ENCODE peak calls at places on chromosomes 13 and 19, in eight cellular contexts. M is heart left ventricle, W is body of pancreas, B is HepG2, Y is gastrocnemius medialis, F is HCT116, O is right lobe of liver, I is K562. U is an unnamed sample. For H3K27me3, the result is how much of the 10 kb centered on the place peaks cover.

GRCh38 chr13:43388282-43389034 is 365.1 kb downstream of the DNAJC15 start:
- ATAC-seq in M (no peak), W (peak), B (no peak), Y (peak), F (peak), O (peak), I (no peak), U (no peak)

GRCh38 chr13:24115671-24116070 is 44.8 kb upstream of the SPATA13 start:
- ATAC-seq in M (no peak), W (no peak), B (no peak), Y (no peak), F (no peak), O (no peak), I (no peak), U (no peak)

GRCh38 chr19:9966024-9966423 is 29.7 kb upstream of the OLFM2 start:
- ATAC-seq in M (no peak), W (no peak), B (no peak), Y (no peak), F (no peak), O (no peak), I (no peak), U (no peak)

GRCh38 chr19:19540707-19541515 is 2.8 kb downstream of the CILP2 start:
- ATAC-seq in M (no peak), W (peak), B (peak), Y (no peak), F (peak), O (peak), I (peak), U (no peak)

GRCh38 chr13:57311009-57311586 is 144.1 kb downstream of the PRR20E start:
- ATAC-seq in M (no peak), W (no peak), B (no peak), Y (no peak), F (no peak), O (no peak), I (no peak), U (no peak)

GRCh38 chr13:40383132-40383531 is 283.3 kb downstream of the FOXO1 start:
- ATAC-seq in M (no peak), W (no peak), B (peak), Y (no peak), F (no peak), O (no peak), I (no peak), U (no peak)

GRCh38 chr19:13834308-13834790 is 39.1 kb downstream of the ZSWIM4 start:
- ATAC-seq in M (no peak), W (no peak), B (no peak), Y (no peak), F (peak), O (no peak), I (no peak), U (no peak)

GRCh38 chr13:61466280-61466679 is 50.6 kb upstream of the PCDH20 start:
- ATAC-seq in M (no peak), W (no peak), B (peak), Y (no peak), F (no peak), O (peak), I (no peak), U (no peak)

GRCh38 chr13:41597348-41598041 is 140.1 kb downstream of the RGCC start:
- ATAC-seq in M (no peak), W (no peak), B (no peak), Y (no peak), F (no peak), O (no peak), I (no peak), U (no peak)

GRCh38 chr13:32471187-32471922 is 43.4 kb upstream of the N4BP2L1 start:
- ATAC-seq in M (peak), W (no peak), B (no peak), Y (peak), F (no peak), O (no peak), I (peak), U (no peak)

GRCh38 chr13:94387047-94387446 is 92.4 kb downstream of the DCT start:
- ATAC-seq in M (no peak), W (no peak), B (no peak), Y (no peak), F (no peak), O (no peak), I (no peak), U (no peak)

GRCh38 chr13:95235199-95235726 is 66.0 kb downstream of the ABCC4 start:
- ATAC-seq in M (no peak), W (no peak), B (no peak), Y (no peak), F (no peak), O (no peak), I (no peak), U (no peak)

GRCh38 chr19:13055213-13056051 is 47.2 kb downstream of the LYL1 start:
- ATAC-seq in M (peak), W (peak), B (no peak), Y (peak), F (peak), O (no peak), I (no peak), U (peak)

GRCh38 chr19:1009043-1009975 is 9.1 kb downstream of the GRIN3B start:
- ATAC-seq in M (no peak), W (no peak), B (no peak), Y (no peak), F (peak), O (peak), I (peak), U (no peak)

GRCh38 chr19:18357442-18358264 is 17.3 kb downstream of the PGPEP1 start:
- ATAC-seq in M (no peak), W (peak), B (peak), Y (no peak), F (no peak), O (peak), I (no peak), U (no peak)

GRCh38 chr13:73060251-73061160 is 1.7 kb downstream of the KLF5 start:
- ATAC-seq in M (no peak), W (no peak), B (no peak), Y (peak), F (no peak), O (no peak), I (no peak), U (no peak)

GRCh38 chr13:73058741-73059459 is at the start of gene KLF5:
- ATAC-seq in M (peak), W (peak), B (peak), Y (peak), F (peak), O (peak), I (peak), U (peak)

GRCh38 chr13:73061478-73062275 is 2.9 kb downstream of the KLF5 start:
- ATAC-seq in M (no peak), W (no peak), B (no peak), Y (no peak), F (no peak), O (no peak), I (no peak), U (no peak)

GRCh38 chr13:73058432-73058740 is 419 bp upstream of the KLF5 start:
- ATAC-seq in M (no peak), W (no peak), B (no peak), Y (no peak), F (no peak), O (no peak), I (peak), U (no peak)

GRCh38 chr13:73059460-73060250 is 850 bp downstream of the KLF5 start:
- ATAC-seq in M (no peak), W (peak), B (peak), Y (peak), F (peak), O (peak), I (no peak), U (peak)
- TF ChIP-seq CTCF in M (peak), W (peak), B (peak), Y (no peak), F (no peak), O (peak), I (peak), U (peak)

DNA sequence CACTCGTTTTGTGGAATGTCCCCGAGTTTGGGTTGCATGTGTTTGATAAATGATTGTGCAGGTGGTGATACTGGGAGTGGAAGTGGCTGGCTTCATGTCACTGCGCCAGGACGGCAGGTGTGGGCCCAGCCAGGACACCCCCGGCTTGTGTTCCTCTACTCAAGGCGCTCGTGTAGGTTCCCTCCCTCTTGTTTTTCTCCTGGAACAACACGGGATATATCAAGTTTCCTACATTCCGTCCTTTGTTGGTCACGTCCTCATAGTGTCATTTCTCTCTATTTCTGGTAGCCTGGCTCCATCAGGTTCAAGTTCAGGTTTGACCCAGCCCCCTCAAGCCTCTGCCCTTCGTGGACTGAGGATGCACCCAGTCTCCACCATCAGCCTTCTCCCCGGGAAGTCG is 16.3 kb downstream of the IL17D start:
- ATAC-seq in M (no peak), W (no peak), B (no peak), Y (peak), F (no peak), O (no peak), I (no peak), U (no peak)
- H3K27me3 ChIP-seq in M (under half), W (under half), B (under half), Y (under half), F (under half), O (under half), I (under half), U (under half)

GRCh38 chr19:3670796-3671679 is 29.2 kb downstream of the PIP5K1C start:
- ATAC-seq in M (peak), W (peak), B (no peak), Y (peak), F (no peak), O (peak), I (peak), U (peak)

GRCh38 chr19:3669616-3670257 is 30.5 kb downstream of the PIP5K1C start:
- ATAC-seq in M (no peak), W (no peak), B (no peak), Y (no peak), F (no peak), O (no peak), I (no peak), U (no peak)

GRCh38 chr19:3669134-3669436 is 31.2 kb downstream of the PIP5K1C start:
- ATAC-seq in M (no peak), W (no peak), B (peak), Y (no peak), F (no peak), O (no peak), I (no peak), U (no peak)

GRCh38 chr19:3671680-3672574 is 28.3 kb downstream of the PIP5K1C start:
- ATAC-seq in M (no peak), W (no peak), B (no peak), Y (no peak), F (no peak), O (peak), I (peak), U (no peak)

DNA sequence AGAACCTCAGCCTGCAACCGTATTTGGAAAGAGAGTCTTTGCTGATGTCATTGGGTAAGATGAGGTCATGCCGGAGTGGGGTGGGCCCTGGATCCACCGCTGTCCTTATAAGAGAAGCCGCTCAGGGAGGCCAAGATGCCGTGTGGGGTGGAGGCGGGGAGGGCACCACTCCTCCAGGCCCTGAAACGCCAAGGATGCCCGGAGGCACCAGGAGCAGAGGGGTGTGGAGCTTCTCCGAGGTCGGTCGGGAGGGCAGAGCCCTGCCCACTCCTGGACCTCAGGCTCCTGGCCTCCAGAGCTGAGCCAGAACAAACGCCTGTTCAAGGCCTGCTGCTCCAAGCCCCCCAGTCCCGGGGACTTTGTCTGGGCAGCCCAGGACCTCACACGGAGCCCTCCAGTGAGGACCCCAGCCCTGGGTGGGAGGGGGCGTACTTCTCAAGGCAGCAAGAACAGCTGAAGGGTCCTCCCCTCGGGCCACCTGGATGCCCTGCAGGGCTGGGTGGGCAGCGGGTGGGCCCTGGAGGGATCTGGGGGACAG is 29.9 kb downstream of the PIP5K1C start:
- ATAC-seq in M (peak), W (peak), B (no peak), Y (peak), F (no peak), O (no peak), I (peak), U (peak)
- TF ChIP-seq POLR2A in M (no peak), W (no peak), B (no peak), Y (peak), F (no peak), O (peak), I (peak), U (peak)

GRCh38 chr13:73722120-73722519 is 412.1 kb downstream of the KLF12 start:
- ATAC-seq in M (no peak), W (no peak), B (peak), Y (no peak), F (peak), O (no peak), I (no peak), U (no peak)
- TF ChIP-seq CTCF in M (no peak), W (no peak), B (no peak), Y (no peak), F (peak), O (peak), I (no peak), U (peak)